ENCODE peak calls at places on chromosomes 1 and 21, in nine cellular contexts. N is fibroblast of the aortic adventitia; P is stimulated activated CD4-positive, alpha-beta T cell treated with anti-CD3 and anti-CD28 coated beads, TNF-alpha, amount 100 ng/mL, for 48 hours; S is psoas muscle; A is heart left ventricle; Y is NCI-H446; E is hippocampal formation; J is dorsolateral prefrontal cortex; I is EL. T is an unnamed sample.

GRCh38 chr21:42407476-42407875 is 3.8 kb downstream of the UBASH3A start:
- DNase-seq in A (no peak), P (no peak), E (no peak), Y (no peak), J (no peak), I (no peak), N (no peak), S (no peak), T (no peak)

GRCh38 chr1:98940680-98941079 is 64.0 kb downstream of the PLPPR5 start:
- DNase-seq in E (no peak), P (peak), N (peak), Y (no peak), I (peak), J (no peak), S (no peak), A (no peak), T (no peak)

GRCh38 chr1:35097224-35097623 is 18.0 kb downstream of the ZMYM1 start:
- DNase-seq in P (no peak), Y (no peak), N (no peak), J (no peak), I (peak), A (no peak), S (no peak), E (no peak), T (no peak)

GRCh38 chr1:62294211-62294610 is 25.0 kb downstream of the KANK4 start:
- DNase-seq in A (no peak), S (no peak), J (peak), Y (no peak), P (no peak), E (no peak), I (peak), N (peak), T (peak)

GRCh38 chr1:169550294-169550693 is 36.0 kb downstream of the F5 start:
- DNase-seq in J (no peak), E (no peak), N (peak), A (no peak), P (no peak), S (no peak), Y (peak), I (peak), T (no peak)

GRCh38 chr1:31549807-31550620 is 26.3 kb upstream of the TINAGL1 start:
- DNase-seq in P (no peak), E (no peak), S (no peak), A (no peak), I (no peak), N (peak), Y (no peak), J (no peak), T (no peak)

GRCh38 chr1:52355847-52356505 is 10.0 kb downstream of the CC2D1B start:
- DNase-seq in J (no peak), Y (no peak), I (no peak), N (no peak), E (no peak), P (no peak), S (no peak), A (no peak), T (no peak)

GRCh38 chr1:215081566-215082531 is 688 bp upstream of the KCNK2 start:
- DNase-seq in A (no peak), E (no peak), Y (no peak), I (no peak), N (peak), J (no peak), S (peak), P (no peak), T (no peak)

GRCh38 chr1:17216078-17216477 is 11.2 kb downstream of the PADI1 start:
- DNase-seq in P (no peak), J (no peak), S (no peak), E (no peak), Y (no peak), N (no peak), A (no peak), I (no peak), T (no peak)

GRCh38 chr1:18719786-18720436 is 89.3 kb downstream of the PAX7 start:
- DNase-seq in A (no peak), E (no peak), I (no peak), N (no peak), Y (no peak), P (no peak), J (no peak), S (no peak), T (no peak)

GRCh38 chr1:85471558-85471957 is 6.6 kb upstream of the DDAH1 start:
- DNase-seq in E (no peak), A (no peak), S (no peak), Y (no peak), N (no peak), P (no peak), I (no peak), J (no peak), T (no peak)

GRCh38 chr1:62070384-62071011 is 124.2 kb upstream of the L1TD1 start:
- DNase-seq in P (no peak), S (no peak), I (peak), Y (peak), A (no peak), J (no peak), N (peak), E (no peak), T (no peak)

GRCh38 chr1:38444311-38444710 is 397.7 kb upstream of the POU3F1 start:
- DNase-seq in J (no peak), Y (no peak), S (no peak), E (no peak), A (no peak), P (no peak), N (peak), I (peak), T (no peak)

GRCh38 chr1:113813218-113813617 is 942 bp upstream of the RSBN1 start:
- DNase-seq in P (no peak), E (no peak), Y (no peak), S (peak), J (no peak), N (no peak), A (no peak), I (no peak), T (no peak)

GRCh38 chr1:112723511-112723839 is 8.3 kb upstream of the PPM1J start:
- DNase-seq in S (no peak), Y (no peak), P (no peak), J (no peak), I (no peak), A (no peak), E (no peak), N (no peak), T (no peak)

GRCh38 chr1:155977607-155978324 is 581 bp downstream of the ARHGEF2 start:
- DNase-seq in I (peak), N (no peak), Y (no peak), A (peak), J (no peak), S (peak), E (peak), P (peak), T (peak)

GRCh38 chr1:228753933-228754332 is 18.7 kb downstream of the RHOU start:
- DNase-seq in N (peak), E (no peak), I (no peak), S (no peak), P (no peak), A (no peak), Y (no peak), J (no peak), T (no peak)

GRCh38 chr1:14112613-14113012 is 412.6 kb downstream of the PRDM2 start:
- DNase-seq in Y (no peak), A (no peak), N (no peak), P (no peak), E (no peak), I (no peak), S (no peak), J (no peak), T (no peak)

GRCh38 chr1:152855661-152856060 is 4.1 kb upstream of the LCE7A start:
- DNase-seq in N (no peak), E (no peak), Y (no peak), S (no peak), P (no peak), J (no peak), A (no peak), I (peak), T (no peak)

GRCh38 chr1:42658880-42659337 is 686 bp downstream of the PPIH start:
- DNase-seq in E (no peak), P (no peak), S (no peak), J (no peak), N (peak), Y (no peak), I (peak), A (no peak), T (no peak)